ENCODE peak calls at places on chromosomes 4 and X, in four cellular contexts. R is GM23338; A is ovary; D is effector memory CD4-positive, alpha-beta T cell. M is an unnamed sample. For H3K4me1, the result is how much of the 10 kb centered on the place peaks cover.

GRCh38 chr4:24978291-24979072 is 52.3 kb downstream of the LGI2 start:
- DNase-seq in R (no peak), A (no peak), D (no peak), M (no peak)

GRCh38 chrX:68921937-68922456 is 93.2 kb downstream of the EFNB1 start:
- DNase-seq in D (no peak), R (no peak), A (no peak), M (no peak)

GRCh38 chr4:1250921-1251772 is 2.2 kb upstream of the CTBP1 start:
- DNase-seq in D (no peak), A (peak), R (no peak), M (no peak)

GRCh38 chr4:87024181-87024580 is 89.4 kb downstream of the AFF1 start:
- DNase-seq in A (no peak), D (no peak), R (no peak), M (no peak)

GRCh38 chr4:112521123-112522116 is 5.4 kb upstream of the NEUROG2 start:
- DNase-seq in D (no peak), A (no peak), R (peak), M (no peak)

GRCh38 chr4:167196386-167196785 is 37.9 kb downstream of the SPOCK3 start:
- DNase-seq in D (no peak), R (no peak), A (no peak), M (no peak)

GRCh38 chr4:6065166-6065565 is 46.9 kb upstream of the C4orf50 start:
- DNase-seq in D (no peak), R (no peak), A (no peak), M (no peak)

GRCh38 chr4:23023121-23023520 is 330.4 kb downstream of the GBA3 start:
- DNase-seq in A (no peak), R (no peak), D (no peak), M (no peak)

GRCh38 chrX:105765691-105766090 is 56.6 kb upstream of the NRK start:
- DNase-seq in R (peak), D (no peak), A (no peak), M (no peak)

GRCh38 chr4:52873191-52873590 is 11.1 kb downstream of the RASL11B start:
- DNase-seq in A (no peak), R (no peak), D (no peak), M (no peak)

GRCh38 chrX:149453030-149453429 is 52.1 kb downstream of the IDS start:
- DNase-seq in D (no peak), R (no peak), A (no peak), M (no peak)

GRCh38 chr4:175946472-175947116 is 119.0 kb upstream of the WDR17 start:
- DNase-seq in D (no peak), R (no peak), A (no peak), M (no peak)

GRCh38 chr4:42339935-42340406 is 57.3 kb upstream of the SHISA3 start:
- DNase-seq in R (peak), D (no peak), A (peak), M (no peak)

GRCh38 chr4:60945641-60946040 is 254.5 kb upstream of the ADGRL3 start:
- DNase-seq in D (no peak), A (no peak), R (no peak), M (no peak)

GRCh38 chr4:59175588-59175987 is 2024.5 kb upstream of the ADGRL3 start:
- DNase-seq in R (no peak), A (no peak), D (no peak), M (no peak)

GRCh38 chrX:153438522-153438921 is 7.3 kb downstream of the TREX2 start:
- DNase-seq in A (no peak), D (no peak), R (no peak), M (no peak)

GRCh38 chrX:65644621-65645287 is 22.7 kb upstream of the MSN start:
- DNase-seq in D (no peak), R (no peak), A (peak), M (peak)

GRCh38 chrX:19793471-19793870 is 93.9 kb downstream of the SH3KBP1 start:
- DNase-seq in R (no peak), A (no peak), D (no peak), M (no peak)

GRCh38 chr4:74311696-74312313 is 3.5 kb downstream of the EPGN start:
- DNase-seq in A (no peak), R (peak), D (no peak), M (no peak)

GRCh38 chrX:16930392-16930791 is 16.1 kb upstream of the REPS2 start:
- DNase-seq in R (peak), A (no peak), D (no peak), M (no peak)

GRCh38 chrX:153794897-153795816 is 689 bp downstream of the SSR4 start:
- DNase-seq in A (no peak), D (no peak), R (no peak), M (no peak)

GRCh38 chr4:100076753-100077152 is 113.5 kb downstream of the DDIT4L start:
- DNase-seq in R (no peak), D (no peak), A (no peak), M (no peak)

GRCh38 chr4:141021397-141022194 is 111.7 kb downstream of the RNF150 start:
- DNase-seq in D (no peak), R (no peak), A (no peak), M (no peak)

GRCh38 chrX:132965461-132965860 is 7.0 kb upstream of the HS6ST2 start:
- DNase-seq in D (no peak), A (no peak), R (no peak), M (no peak)

GRCh38 chr4:183903021-183903760 is 1.9 kb upstream of the STOX2 start:
- DNase-seq in D (no peak), A (no peak), R (no peak), M (no peak)

GRCh38 chrX:19924285-19924684 is 36.9 kb upstream of the SH3KBP1 start:
- DNase-seq in R (no peak), A (no peak), D (no peak), M (no peak)

DNA sequence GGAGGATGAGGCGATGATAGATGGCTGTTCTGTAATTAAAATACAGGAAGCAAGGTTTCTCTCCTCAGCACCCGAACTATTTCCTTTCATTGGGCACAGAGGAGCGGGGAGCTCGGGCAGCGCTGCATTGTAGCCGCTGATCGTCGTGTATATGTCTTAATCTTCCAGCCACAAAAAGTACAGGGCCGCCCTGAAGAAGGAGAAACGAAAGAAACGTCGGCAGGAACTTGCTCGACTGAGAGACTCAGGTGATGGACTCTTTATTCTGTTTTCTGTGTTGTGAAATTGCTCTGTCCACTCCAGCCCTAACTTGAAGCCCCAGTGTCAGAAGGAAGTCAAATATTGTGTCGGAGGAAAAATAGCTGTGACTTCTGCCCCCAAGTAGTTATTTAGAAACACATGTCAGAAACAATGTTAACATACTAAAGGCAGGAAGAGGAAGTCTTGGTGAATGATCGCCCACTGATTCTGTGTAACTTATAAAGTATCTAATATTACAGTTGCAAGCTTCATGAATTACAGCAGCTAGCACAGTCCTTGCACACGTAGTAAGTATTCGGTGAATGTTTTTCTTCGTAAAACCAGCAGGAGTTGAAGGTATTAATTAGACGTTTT is 589 bp downstream of the ZRSR2 start:
- DNase-seq in A (no peak), R (no peak), D (no peak), M (no peak)
- H3K27ac ChIP-seq in A (peak), R (peak), D (peak), M (peak)

DNA sequence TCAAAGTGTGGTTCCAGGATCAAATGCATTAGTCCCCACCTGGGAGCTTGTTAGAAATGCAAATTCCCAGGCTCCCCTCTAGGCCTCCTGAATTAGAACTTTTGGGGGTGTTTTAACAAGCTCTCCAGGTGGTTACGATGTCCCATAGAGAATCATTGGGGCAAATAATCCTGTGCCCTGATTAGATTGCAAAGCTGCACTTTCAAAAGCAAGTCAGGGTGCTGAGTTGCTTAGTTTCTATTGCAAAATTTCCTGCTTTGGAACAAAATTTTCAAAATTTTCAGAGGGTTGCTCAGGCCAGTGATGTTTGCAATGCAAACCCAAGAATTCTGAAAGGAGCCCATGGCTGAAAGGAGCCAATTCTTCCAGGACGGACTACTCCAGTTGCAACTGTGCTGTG is 71.0 kb downstream of the MGST2 start:
- DNase-seq in D (no peak), R (peak), A (no peak), M (no peak)
- H3K4me1 ChIP-seq in D (under half), R (under half), A (under half), M (under half)

DNA sequence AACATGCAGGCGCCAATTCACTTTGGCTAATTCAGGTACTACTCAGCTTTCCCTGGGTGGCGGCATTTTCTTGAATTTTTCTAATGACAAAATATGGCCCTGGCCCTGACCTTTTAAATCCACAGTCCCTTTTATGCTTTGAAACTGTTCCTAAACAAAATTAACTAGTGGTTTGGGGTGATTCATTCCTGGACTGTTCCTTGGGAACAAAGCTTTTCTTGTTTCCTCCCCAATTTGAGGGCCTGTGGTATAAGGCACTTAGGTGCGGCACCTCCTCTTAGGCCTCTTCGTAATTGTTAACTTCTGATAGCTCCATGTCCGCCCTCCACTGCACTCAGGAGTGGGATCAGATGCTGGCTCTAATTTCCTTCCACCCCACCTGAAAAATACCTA is 40.6 kb downstream of the NSG1 start:
- DNase-seq in A (no peak), D (no peak), R (no peak), M (no peak)
- H3K27ac ChIP-seq in A (no peak), D (no peak), R (peak), M (no peak)

DNA sequence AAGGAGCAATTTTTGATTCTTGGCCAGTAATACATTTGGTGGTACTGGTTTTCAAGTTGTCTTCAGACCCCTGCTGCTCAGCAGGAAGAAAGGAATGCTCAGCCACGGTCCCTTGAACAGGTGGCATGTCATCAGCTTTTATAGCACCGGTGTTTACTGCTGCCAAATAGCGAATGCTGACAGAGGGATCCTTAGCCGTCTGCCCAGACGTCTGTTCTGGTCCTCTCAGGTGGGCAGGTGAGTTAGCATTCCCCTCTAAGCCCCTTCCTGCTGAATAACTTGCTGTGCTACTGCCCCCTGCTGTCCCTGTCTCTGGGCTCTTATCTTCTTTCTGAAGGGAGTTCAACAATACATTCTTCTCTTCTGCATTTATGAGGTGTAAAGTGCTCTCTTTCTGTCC is 28.4 kb downstream of the BOD1L1 start:
- DNase-seq in A (no peak), R (peak), D (no peak), M (no peak)
- H3K4me1 ChIP-seq in A (under half), R (under half), D (under half), M (under half)

M was measured in thoracic aorta.